ENCODE peak calls at places on chromosomes 4 and X, in eight cellular contexts. X is Karpas-422; Y is Right ventricle myocardium superior; F is activated T-cell treated with anti-CD3 and anti-CD28 coated beads, Interleukin-2, amount 50 U/mL, for 24 hours; T is activated CD8-positive, alpha-beta memory T cell treated with anti-CD3 and anti-CD28 coated beads for 48 hours; G is COLO829; D is ascending aorta; A is amniotic epithelial cell. R is an unnamed sample.
A peak's percentile ranks its signal among the peaks of the same experiment; 100 is the strongest.

GRCh38 chr4:108512615-108513505 is 107.5 kb upstream of the RPL34 start:
- DNase-seq in D (no peak), X (no peak), F (peak; percentile 48), G (peak; percentile 72), A (peak; percentile 56), T (no peak), Y (peak; percentile 34), R (peak; percentile 3)

GRCh38 chrX:20063716-20064351 is 52.9 kb downstream of the MAP7D2 start:
- DNase-seq in D (no peak), Y (no peak), A (no peak), G (no peak), X (peak; percentile 83), F (no peak), T (no peak), R (no peak)

GRCh38 chrX:15873566-15873965 is 19.0 kb upstream of the AP1S2 start:
- DNase-seq in Y (no peak), F (no peak), D (no peak), T (no peak), A (no peak), X (no peak), G (peak; percentile 89), R (no peak)

GRCh38 chr4:182736207-182736606 is 181.0 kb downstream of the DCTD start:
- DNase-seq in X (no peak), T (no peak), F (no peak), G (no peak), Y (no peak), D (no peak), A (no peak), R (no peak)

GRCh38 chr4:27217261-27217769 is 356.7 kb downstream of the STIM2 start:
- DNase-seq in F (no peak), X (peak; percentile 6), G (peak; percentile 37), Y (no peak), T (no peak), A (no peak), D (no peak), R (no peak)

GRCh38 chr4:156169861-156170260 is 216.2 kb upstream of the CTSO start:
- DNase-seq in F (no peak), D (no peak), X (no peak), Y (no peak), G (no peak), T (no peak), A (no peak), R (no peak)

GRCh38 chr4:16516796-16517413 is 290.6 kb upstream of the TAPT1 start:
- DNase-seq in F (no peak), G (no peak), Y (no peak), D (no peak), X (peak; percentile 66), T (no peak), A (peak; percentile 54), R (no peak)

GRCh38 chrX:14506866-14507265 is 22.5 kb upstream of the GLRA2 start:
- DNase-seq in F (no peak), T (no peak), A (no peak), Y (no peak), G (no peak), D (no peak), X (no peak), R (no peak)

GRCh38 chr4:40227284-40227683 is 30.5 kb downstream of the RHOH start:
- DNase-seq in A (no peak), G (no peak), D (no peak), X (peak; percentile 55), F (peak; percentile 65), T (no peak), Y (no peak), R (peak; percentile 79)

GRCh38 chrX:27775984-27776383 is 31.8 kb upstream of the MAGEB10 start:
- DNase-seq in A (no peak), F (no peak), Y (no peak), X (no peak), D (no peak), T (no peak), G (no peak), R (no peak)

GRCh38 chrX:134623293-134624045 is 34.8 kb downstream of the PLAC1 start:
- DNase-seq in X (no peak), F (no peak), T (no peak), A (no peak), G (no peak), D (no peak), Y (no peak), R (no peak)

GRCh38 chrX:154829102-154829501 is 5.4 kb downstream of the SMIM9 start:
- DNase-seq in D (no peak), X (no peak), G (no peak), Y (no peak), A (no peak), F (no peak), T (no peak), R (no peak)

GRCh38 chr4:1593038-1593417 is 91.1 kb downstream of the FAM53A start:
- DNase-seq in F (no peak), T (no peak), X (no peak), D (no peak), Y (peak; percentile 27), G (no peak), A (no peak), R (peak; percentile 7)

GRCh38 chr4:169707958-169708643 is 49.6 kb downstream of the HPF1 start:
- DNase-seq in G (no peak), T (no peak), A (no peak), Y (no peak), X (no peak), D (no peak), F (no peak), R (no peak)

R was measured in T-helper 1 cell.